ENCODE peak calls at places on chromosomes 5 and 9, in nine cellular contexts. B is mesenteric fat pad; Q is LoVo; O is right lobe of liver; D is astrocyte; L is activated CD4-positive, alpha-beta T cell treated with anti-CD3 and anti-CD28 coated beads, Interleukin-2, amount 10 ng/mL, durations not matched to agents 7 days and 5 days; Z is iris pigment epithelial cell; M is neuronal stem cell; H is HEK293T. R is an unnamed sample.

GRCh38 chr9:92564479-92564878 is 28.7 kb upstream of the ECM2 start:
- DNase-seq in B (no peak), Q (no peak), O (no peak), D (peak; percentile 92), L (no peak), Z (peak; percentile 80), M (no peak), H (no peak), R (peak; percentile 14)

GRCh38 chr9:18268381-18268780 is 205.6 kb upstream of the ADAMTSL1 start:
- DNase-seq in B (no peak), Q (no peak), O (no peak), D (peak; percentile 82), L (no peak), Z (peak; percentile 30), M (peak; percentile 51), H (no peak), R (peak; percentile 84)

GRCh38 chr5:180690562-180690961 is 41.2 kb upstream of the FLT4 start:
- DNase-seq in B (no peak), Q (no peak), O (no peak), D (no peak), L (no peak), Z (no peak), M (no peak), H (no peak), R (no peak)

GRCh38 chr9:79477955-79478751 is 93.6 kb upstream of the TLE4 start:
- DNase-seq in B (no peak), Q (no peak), O (no peak), D (peak; percentile 20), L (no peak), Z (peak; percentile 37), M (peak; percentile 26), H (peak; percentile 89), R (peak; percentile 32)

GRCh38 chr5:180291234-180291940 is 496 bp downstream of the MAPK9 start:
- DNase-seq in B (peak; percentile 88), Q (peak; percentile 32), O (no peak), D (no peak), L (no peak), Z (no peak), M (no peak), H (peak; percentile 65), R (no peak)

GRCh38 chr5:62627901-62628300 is 49.3 kb downstream of the LRRC70 start:
- DNase-seq in B (no peak), Q (no peak), O (no peak), D (no peak), L (no peak), Z (no peak), M (no peak), H (no peak), R (no peak)

GRCh38 chr5:88671808-88672499 is 211.0 kb downstream of the MEF2C start:
- DNase-seq in B (no peak), Q (no peak), O (no peak), D (peak; percentile 64), L (no peak), Z (no peak), M (no peak), H (no peak), R (no peak)

GRCh38 chr5:56142620-56143431 is 90.3 kb downstream of the ANKRD55 start:
- DNase-seq in B (no peak), Q (peak; percentile 31), O (peak; percentile 93), D (no peak), L (no peak), Z (no peak), M (no peak), H (no peak), R (no peak)

GRCh38 chr5:91591076-91591475 is 208.0 kb upstream of the ARRDC3 start:
- DNase-seq in B (no peak), Q (no peak), O (no peak), D (no peak), L (no peak), Z (no peak), M (peak; percentile 42), H (no peak), R (peak; percentile 14)

GRCh38 chr5:77431286-77431685 is 60.8 kb downstream of the WDR41 start:
- DNase-seq in B (no peak), Q (peak; percentile 36), O (no peak), D (peak; percentile 74), L (no peak), Z (peak; percentile 44), M (no peak), H (no peak), R (peak; percentile 47)

R was measured in A172.